ENCODE peak calls at places on chromosome 6, in seven cellular contexts. I is GM04504, O is SJSA1, P is NCI-H2081, D is M059J, Y is LHCN-M2, B is lower leg skin. A is an unnamed sample.

GRCh38 chr6:57224769-57225515 is 2.8 kb upstream of the RAB23 start:
- DNase-seq in I (peak; percentile 38), O (no peak), P (no peak), D (peak; percentile 80), Y (peak; percentile 56), B (no peak), A (peak; percentile 85)

GRCh38 chr6:155528982-155529453 is 73.4 kb upstream of the NOX3 start:
- DNase-seq in I (peak; percentile 79), O (no peak), P (no peak), D (peak; percentile 95), Y (peak; percentile 92), B (no peak), A (peak; percentile 96)

GRCh38 chr6:161417712-161418457 is 144.0 kb upstream of the AGPAT4 start:
- DNase-seq in I (peak; percentile 39), O (peak; percentile 99), P (peak; percentile 3), D (peak; percentile 98), Y (peak; percentile 98), B (no peak), A (peak; percentile 98)

GRCh38 chr6:87806635-87807034 is 104.6 kb upstream of the AKIRIN2 start:
- DNase-seq in I (no peak), O (no peak), P (no peak), D (no peak), Y (peak; percentile 70), B (no peak), A (peak; percentile 62)

GRCh38 chr6:30325150-30325872 is 1.4 kb upstream of the TRIM39 start:
- DNase-seq in I (peak; percentile 11), O (peak; percentile 61), P (peak; percentile 68), D (peak; percentile 79), Y (peak; percentile 41), B (no peak), A (peak; percentile 56)

GRCh38 chr6:117783280-117783679 is 108.0 kb downstream of the NUS1 start:
- DNase-seq in I (no peak), O (no peak), P (no peak), D (no peak), Y (no peak), B (no peak), A (no peak)

GRCh38 chr6:163513570-163514166 is 99.2 kb downstream of the QKI start:
- DNase-seq in I (no peak), O (no peak), P (no peak), D (no peak), Y (no peak), B (no peak), A (no peak)

GRCh38 chr6:161748535-161749386 is 474.9 kb upstream of the AGPAT4 start:
- DNase-seq in I (no peak), O (no peak), P (no peak), D (peak; percentile 57), Y (peak; percentile 10), B (no peak), A (no peak)

GRCh38 chr6:20056350-20056992 is 155.8 kb downstream of the MBOAT1 start:
- DNase-seq in I (peak; percentile 15), O (no peak), P (peak; percentile 75), D (peak; percentile 58), Y (peak; percentile 41), B (no peak), A (peak; percentile 67)

GRCh38 chr6:139474145-139475108 is 100.0 kb upstream of the CITED2 start:
- DNase-seq in I (no peak), O (no peak), P (no peak), D (peak; percentile 62), Y (peak; percentile 77), B (no peak), A (peak; percentile 43)

GRCh38 chr6:160135922-160136655 is 14.5 kb downstream of the SLC22A1 start:
- DNase-seq in I (no peak), O (no peak), P (no peak), D (no peak), Y (no peak), B (peak; percentile 53), A (no peak)

GRCh38 chr6:166489301-166490155 is 97.0 kb downstream of the RAMACL start:
- DNase-seq in I (no peak), O (no peak), P (no peak), D (no peak), Y (no peak), B (no peak), A (no peak)

GRCh38 chr6:40977085-40977484 is 61.9 kb downstream of the UNC5CL start:
- DNase-seq in I (no peak), O (no peak), P (no peak), D (no peak), Y (no peak), B (no peak), A (no peak)

GRCh38 chr6:160331753-160332152 is 16.4 kb upstream of the SLC22A3 start:
- DNase-seq in I (no peak), O (no peak), P (no peak), D (no peak), Y (no peak), B (no peak), A (no peak)

GRCh38 chr6:144195671-144196070 is 45.4 kb downstream of the STX11 start:
- DNase-seq in I (no peak), O (no peak), P (no peak), D (peak; percentile 94), Y (peak; percentile 44), B (no peak), A (no peak)

GRCh38 chr6:129603731-129604130 is 106.2 kb downstream of the ARHGAP18 start:
- DNase-seq in I (no peak), O (no peak), P (no peak), D (no peak), Y (no peak), B (no peak), A (no peak)

GRCh38 chr6:89995296-89995695 is 101.0 kb downstream of the GJA10 start:
- DNase-seq in I (no peak), O (no peak), P (no peak), D (no peak), Y (no peak), B (no peak), A (no peak)

GRCh38 chr6:153852481-153852880 is 186.6 kb upstream of the OPRM1 start:
- DNase-seq in I (no peak), O (no peak), P (no peak), D (no peak), Y (no peak), B (no peak), A (no peak)

GRCh38 chr6:53746442-53747103 is 48.2 kb upstream of the LRRC1 start:
- DNase-seq in I (no peak), O (no peak), P (no peak), D (no peak), Y (no peak), B (no peak), A (no peak)

GRCh38 chr6:100664274-100665040 is 199.7 kb upstream of the SIM1 start:
- DNase-seq in I (no peak), O (no peak), P (no peak), D (peak; percentile 50), Y (peak; percentile 21), B (no peak), A (peak; percentile 63)

GRCh38 chr6:8240316-8240715 is 138.0 kb upstream of the EEF1E1 start:
- DNase-seq in I (no peak), O (no peak), P (no peak), D (no peak), Y (no peak), B (no peak), A (no peak)

GRCh38 chr6:169406034-169406433 is 152.4 kb upstream of the THBS2 start:
- DNase-seq in I (no peak), O (no peak), P (no peak), D (no peak), Y (no peak), B (no peak), A (peak; percentile 15)

GRCh38 chr6:147087641-147088040 is 116.6 kb upstream of the STXBP5 start:
- DNase-seq in I (no peak), O (no peak), P (no peak), D (no peak), Y (no peak), B (no peak), A (no peak)

GRCh38 chr6:1516742-1517520 is 92.8 kb upstream of the FOXC1 start:
- DNase-seq in I (no peak), O (no peak), P (no peak), D (no peak), Y (no peak), B (no peak), A (no peak)

GRCh38 chr6:108755257-108756240 is 92.7 kb upstream of the ARMC2 start:
- DNase-seq in I (no peak), O (no peak), P (no peak), D (no peak), Y (no peak), B (peak; percentile 28), A (peak; percentile 31)

GRCh38 chr6:92122746-92123145 is 1296.6 kb downstream of the EPHA7 start:
- DNase-seq in I (no peak), O (no peak), P (peak; percentile 28), D (no peak), Y (peak; percentile 41), B (no peak), A (no peak)

GRCh38 chr6:51618563-51618962 is 468.9 kb downstream of the PKHD1 start:
- DNase-seq in I (no peak), O (no peak), P (no peak), D (peak; percentile 4), Y (no peak), B (no peak), A (peak; percentile 0)

GRCh38 chr6:31572041-31572911 is at the start of gene LTA:
- DNase-seq in I (no peak), O (no peak), P (no peak), D (no peak), Y (no peak), B (peak; percentile 80), A (no peak)

GRCh38 chr6:66496659-66497058 is 789.6 kb upstream of the EYS start:
- DNase-seq in I (no peak), O (no peak), P (peak; percentile 28), D (peak; percentile 40), Y (no peak), B (no peak), A (peak; percentile 19)

GRCh38 chr6:148747493-148748160 is 797 bp downstream of the UST start:
- DNase-seq in I (peak; percentile 19), O (peak; percentile 53), P (peak; percentile 34), D (peak; percentile 51), Y (no peak), B (peak; percentile 93), A (peak; percentile 20)

GRCh38 chr6:6546318-6547110 is 42.0 kb upstream of the LY86 start:
- DNase-seq in I (no peak), O (no peak), P (no peak), D (peak; percentile 26), Y (no peak), B (no peak), A (peak; percentile 8)

GRCh38 chr6:107594736-107595135 is 104.8 kb downstream of the SOBP start:
- DNase-seq in I (no peak), O (no peak), P (no peak), D (no peak), Y (no peak), B (no peak), A (no peak)

GRCh38 chr6:7587631-7588100 is 2.3 kb upstream of the SNRNP48 start:
- DNase-seq in I (no peak), O (no peak), P (no peak), D (peak; percentile 80), Y (peak; percentile 49), B (no peak), A (peak; percentile 37)